ENCODE peak calls at places on chromosomes 2 and 18, in five cellular contexts. M is HCT116, X is Panc1, R is GM23338, P is K562. I is an unnamed sample.
A peak's percentile ranks its signal among the peaks of the same experiment; 100 is the strongest.

GRCh38 chr2:17910971-17911370 is 32.5 kb downstream of the KCNS3 start:
- ATAC-seq in R (no peak), P (no peak), M (no peak), X (no peak), I (no peak)

GRCh38 chr2:1556776-1557466 is 143.7 kb downstream of the TPO start:
- ATAC-seq in R (no peak), X (peak; percentile 43), M (no peak), P (no peak), I (no peak)

GRCh38 chr2:238145851-238146250 is 7.4 kb downstream of the KLHL30 start:
- ATAC-seq in P (peak; percentile 25), X (no peak), M (peak; percentile 64), R (no peak), I (no peak)

GRCh38 chr2:106579750-106580197 is 92.6 kb downstream of the CD8B2 start:
- ATAC-seq in P (no peak), X (no peak), R (no peak), M (no peak), I (no peak)

GRCh38 chr2:25232248-25232825 is 64.0 kb upstream of the POMC start:
- ATAC-seq in M (no peak), R (no peak), P (no peak), X (no peak), I (no peak)

GRCh38 chr2:152466925-152467676 is 132.1 kb downstream of the FMNL2 start:
- ATAC-seq in X (peak; percentile 77), P (no peak), M (no peak), R (peak; percentile 14), I (peak; percentile 76)

GRCh38 chr18:49756135-49756534 is 57.2 kb downstream of the ACAA2 start:
- ATAC-seq in P (no peak), M (no peak), R (no peak), X (no peak), I (no peak)

GRCh38 chr2:167749016-167749415 is 498.4 kb downstream of the STK39 start:
- ATAC-seq in M (no peak), X (no peak), P (no peak), R (no peak), I (no peak)

GRCh38 chr2:102143450-102143985 is 972 bp downstream of the IL1R1 start:
- ATAC-seq in P (peak; percentile 29), R (no peak), M (no peak), X (no peak), I (no peak)

GRCh38 chr2:192013211-192013610 is 166.3 kb upstream of the CAVIN2 start:
- ATAC-seq in M (no peak), X (no peak), P (no peak), R (no peak), I (no peak)

GRCh38 chr2:157190151-157190550 is 67.4 kb upstream of the GALNT5 start:
- ATAC-seq in P (no peak), M (no peak), X (no peak), R (no peak), I (no peak)

GRCh38 chr2:75055820-75056675 is 97.6 kb downstream of the POLE4 start:
- ATAC-seq in R (peak; percentile 93), M (no peak), X (no peak), P (no peak), I (peak; percentile 51)

GRCh38 chr2:196183172-196183473 is 11.7 kb upstream of the STK17B start:
- ATAC-seq in R (no peak), M (no peak), P (no peak), X (no peak), I (no peak)

GRCh38 chr2:207121784-207122183 is 44.0 kb downstream of the KLF7 start:
- ATAC-seq in X (no peak), R (no peak), M (peak; percentile 75), P (no peak), I (peak; percentile 53)

GRCh38 chr2:200786826-200787225 is 24.9 kb upstream of the BZW1 start:
- ATAC-seq in R (no peak), P (no peak), M (peak; percentile 66), X (peak; percentile 67), I (no peak)

GRCh38 chr2:216665240-216665639 is 30.1 kb downstream of the IGFBP5 start:
- ATAC-seq in M (no peak), X (no peak), P (no peak), R (peak; percentile 21), I (peak; percentile 65)

GRCh38 chr2:25981596-25982272 is 563 bp downstream of the KIF3C start:
- ATAC-seq in R (peak; percentile 42), P (peak; percentile 78), X (peak; percentile 7), M (no peak), I (peak; percentile 32)

GRCh38 chr2:238894950-238895298 is 47.0 kb downstream of the TWIST2 start:
- ATAC-seq in P (no peak), R (no peak), X (no peak), M (no peak), I (no peak)

GRCh38 chr2:152200562-152201465 is 25.3 kb upstream of the STAM2 start:
- ATAC-seq in M (peak; percentile 98), R (peak; percentile 83), X (peak; percentile 100), P (peak; percentile 100), I (peak; percentile 99)

GRCh38 chr18:26544459-26544858 is 3.9 kb downstream of the KCTD1 start:
- ATAC-seq in X (no peak), M (no peak), P (no peak), R (no peak), I (no peak)

GRCh38 chr2:9255416-9255815 is 48.8 kb downstream of the ASAP2 start:
- ATAC-seq in P (no peak), X (no peak), M (no peak), R (no peak), I (no peak)

GRCh38 chr2:45083175-45083574 is 73.9 kb upstream of the SIX2 start:
- ATAC-seq in P (no peak), X (no peak), M (no peak), R (peak; percentile 47), I (no peak)

GRCh38 chr2:111162718-111163331 is 42.1 kb downstream of the BCL2L11 start:
- ATAC-seq in X (no peak), P (peak; percentile 55), M (no peak), R (no peak), I (no peak)

GRCh38 chr2:56232912-56233311 is 49.1 kb downstream of the CCDC85A start:
- ATAC-seq in P (no peak), R (peak; percentile 98), X (no peak), M (no peak), I (no peak)

GRCh38 chr18:30679285-30679930 is 363.1 kb downstream of the DSC3 start:
- ATAC-seq in X (no peak), P (peak; percentile 87), M (no peak), R (no peak), I (no peak)

GRCh38 chr2:56040189-56040588 is 116.6 kb upstream of the EFEMP1 start:
- ATAC-seq in M (no peak), R (no peak), X (no peak), P (no peak), I (no peak)

GRCh38 chr2:233012301-233012971 is 620 bp downstream of the NGEF start:
- ATAC-seq in X (peak; percentile 43), R (no peak), P (no peak), M (no peak), I (no peak)

GRCh38 chr2:84970266-84970955 is 550 bp upstream of the KCMF1 start:
- ATAC-seq in R (peak; percentile 59), X (peak; percentile 79), M (peak; percentile 69), P (peak; percentile 57), I (peak; percentile 59)
- TF ChIP-seq POLR2AphosphoS5 in R (no peak), X (peak; percentile 69), M (peak; percentile 42), P (peak; percentile 32), I (no peak)

DNA sequence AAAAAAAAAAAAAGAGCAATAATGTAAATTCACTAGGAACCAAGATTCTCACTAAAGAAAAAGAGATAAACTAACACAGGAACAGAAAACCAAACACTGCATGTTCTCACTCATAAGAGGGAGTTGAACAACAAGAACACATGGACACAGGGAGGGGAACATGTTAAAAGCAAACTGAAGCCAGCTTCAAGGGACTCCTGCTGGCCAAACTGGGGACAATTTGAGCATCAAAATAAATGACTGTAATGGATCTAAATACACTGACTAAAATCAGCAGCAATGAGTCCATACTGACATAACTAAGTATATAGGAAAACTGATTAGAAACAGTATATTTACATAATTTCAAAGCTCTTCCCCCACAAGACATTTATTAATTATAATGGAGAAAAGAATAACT is 73.0 kb downstream of the FARSB start:
- ATAC-seq in R (no peak), P (peak; percentile 68), M (peak; percentile 75), X (no peak), I (no peak)
- TF ChIP-seq CTCF in R (peak; percentile 37), P (no peak), M (peak; percentile 29), X (peak; percentile 21), I (no peak)

GRCh38 chr2:170038734-170039133 is 139.2 kb upstream of the MYO3B start:
- ATAC-seq in M (no peak), R (no peak), P (peak; percentile 72), X (no peak), I (no peak)
- TF ChIP-seq POLR2AphosphoS5 in M (no peak), R (no peak), P (no peak), X (no peak), I (no peak)

GRCh38 chr18:11324510-11324909 is 175.1 kb upstream of the PIEZO2 start:
- ATAC-seq in P (no peak), R (no peak), M (no peak), X (no peak), I (no peak)

GRCh38 chr18:11322006-11322405 is 172.6 kb upstream of the PIEZO2 start:
- ATAC-seq in M (no peak), P (no peak), R (no peak), X (no peak), I (no peak)

GRCh38 chr18:11320981-11321380 is 171.6 kb upstream of the PIEZO2 start:
- ATAC-seq in P (no peak), X (no peak), R (no peak), M (no peak), I (no peak)

GRCh38 chr18:11323359-11323819 is 174.0 kb upstream of the PIEZO2 start:
- ATAC-seq in P (no peak), M (peak; percentile 42), R (no peak), X (peak; percentile 71), I (no peak)

DNA sequence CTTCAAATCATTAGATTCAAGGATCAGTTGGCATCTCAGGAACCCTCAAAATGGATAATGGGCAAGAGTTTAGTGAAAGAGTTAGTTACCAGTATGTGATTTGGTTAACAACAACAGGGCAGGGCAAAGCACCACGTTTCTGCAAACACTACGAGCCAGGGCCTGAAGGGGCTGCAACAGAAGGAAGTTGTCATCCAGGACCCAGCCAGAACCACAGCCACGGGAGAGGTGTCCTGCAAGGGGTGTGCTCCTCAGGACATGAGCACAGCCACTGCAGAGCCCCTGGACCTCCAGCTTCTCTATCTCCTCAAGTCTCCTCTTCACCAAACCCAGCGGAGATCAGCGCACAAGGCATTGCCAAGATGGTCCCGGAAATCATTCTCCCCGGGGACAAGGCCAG is 173.3 kb upstream of the PIEZO2 start:
- ATAC-seq in X (no peak), M (peak; percentile 63), R (peak; percentile 94), P (no peak), I (no peak)
- TF ChIP-seq CTCF in X (no peak), M (peak; percentile 13), R (no peak), P (no peak), I (no peak)

GRCh38 chr18:77054606-77055428 is 77.8 kb downstream of the MBP start:
- ATAC-seq in M (no peak), X (peak; percentile 92), P (peak; percentile 91), R (peak; percentile 72), I (peak; percentile 81)

GRCh38 chr18:77053616-77054287 is 78.8 kb downstream of the MBP start:
- ATAC-seq in M (no peak), R (no peak), X (no peak), P (no peak), I (no peak)

GRCh38 chr18:77055429-77056310 is 76.9 kb downstream of the MBP start:
- ATAC-seq in P (no peak), M (no peak), X (peak; percentile 0), R (no peak), I (no peak)

GRCh38 chr18:77052656-77053309 is 79.8 kb downstream of the MBP start:
- ATAC-seq in X (no peak), M (no peak), P (no peak), R (no peak), I (no peak)

GRCh38 chr18:77054288-77054605 is 78.3 kb downstream of the MBP start:
- ATAC-seq in P (no peak), M (no peak), R (no peak), X (no peak), I (no peak)
- TF ChIP-seq POLR2AphosphoS5 in P (no peak), M (no peak), R (no peak), X (no peak), I (no peak)